ENCODE peak calls at places on chromosomes 11 and 22, in four cellular contexts. S is hepatic stellate cell; U is CD8-positive, alpha-beta memory T cell; M is hypothalamus. G is an unnamed sample.

GRCh38 chr11:117814766-117815261 is 9.7 kb downstream of the FXYD2 start:
- DNase-seq in U (peak), M (no peak), S (no peak), G (no peak)

GRCh38 chr11:113840932-113841664 is 34.3 kb downstream of the USP28 start:
- DNase-seq in M (no peak), S (no peak), U (no peak), G (no peak)

GRCh38 chr11:77196961-77197360 is 68.9 kb downstream of the MYO7A start:
- DNase-seq in S (no peak), M (no peak), U (no peak), G (no peak)

GRCh38 chr22:46581580-46582244 is 38.5 kb upstream of the GRAMD4 start:
- DNase-seq in M (no peak), S (no peak), U (no peak), G (no peak)

GRCh38 chr11:62402226-62402625 is 16.6 kb upstream of the SCGB1A1 start:
- DNase-seq in M (no peak), S (no peak), U (peak), G (peak)

GRCh38 chr11:124829986-124830385 is 29.8 kb upstream of the MSANTD2 start:
- DNase-seq in M (no peak), S (no peak), U (no peak), G (no peak)

GRCh38 chr11:8839957-8840945 is 70.7 kb upstream of the AKIP1 start:
- DNase-seq in M (no peak), S (no peak), U (no peak), G (no peak)

GRCh38 chr22:24813861-24814770 is 8.1 kb downstream of the SGSM1 start:
- DNase-seq in M (no peak), U (no peak), S (no peak), G (no peak)

GRCh38 chr22:44100411-44100810 is 76.3 kb downstream of the PARVB start:
- DNase-seq in S (no peak), U (no peak), M (no peak), G (no peak)

GRCh38 chr11:85893378-85893777 is 38.2 kb downstream of the CCDC83 start:
- DNase-seq in U (no peak), M (no peak), S (no peak), G (no peak)

GRCh38 chr11:76293189-76293631 is 86.9 kb upstream of the WNT11 start:
- DNase-seq in U (no peak), S (no peak), M (no peak), G (no peak)

GRCh38 chr11:10505278-10506012 is 35.5 kb downstream of the RNF141 start:
- DNase-seq in M (no peak), U (no peak), S (no peak), G (no peak)

GRCh38 chr11:66363805-66364535 is 7.6 kb downstream of the SLC29A2 start:
- DNase-seq in U (peak), S (no peak), M (no peak), G (no peak)

GRCh38 chr22:42179616-42180015 is 49.0 kb upstream of the CYP2D6 start:
- DNase-seq in S (peak), U (no peak), M (no peak), G (no peak)

GRCh38 chr22:21698430-21699329 is 32.9 kb downstream of the PPIL2 start:
- DNase-seq in S (peak), U (no peak), M (no peak), G (no peak)

GRCh38 chr11:88886796-88887195 is 179.0 kb downstream of the GRM5 start:
- DNase-seq in U (no peak), S (peak), M (no peak), G (no peak)

GRCh38 chr11:94325681-94326080 is 21.3 kb downstream of the IZUMO1R start:
- DNase-seq in U (peak), M (no peak), S (no peak), G (no peak)

GRCh38 chr22:33271390-33272161 is 213.4 kb upstream of the SYN3 start:
- DNase-seq in S (no peak), U (no peak), M (peak), G (peak)

GRCh38 chr11:16912607-16913006 is 101.6 kb downstream of the PLEKHA7 start:
- DNase-seq in M (no peak), S (no peak), U (no peak), G (no peak)

GRCh38 chr11:29310706-29311342 is 706.0 kb downstream of the KCNA4 start:
- DNase-seq in S (no peak), U (no peak), M (no peak), G (no peak)

GRCh38 chr11:97140885-97141494 is 751.2 kb downstream of the JRKL start:
- DNase-seq in U (no peak), M (no peak), S (no peak), G (no peak)

GRCh38 chr11:107496011-107496410 is 38.4 kb upstream of the CWF19L2 start:
- DNase-seq in M (no peak), U (no peak), S (no peak), G (no peak)

GRCh38 chr11:21806982-21807749 is 385.7 kb upstream of the ANO5 start:
- DNase-seq in M (no peak), S (no peak), U (no peak), G (no peak)

GRCh38 chr11:67648140-67648795 is 2.3 kb downstream of the ACY3 start:
- DNase-seq in M (no peak), U (peak), S (no peak), G (no peak)

GRCh38 chr22:31210830-31211503 is 1.1 kb upstream of the LIMK2 start:
- DNase-seq in S (no peak), M (no peak), U (no peak), G (no peak)

GRCh38 chr11:110529043-110529442 is 99.3 kb downstream of the FDX1 start:
- DNase-seq in M (no peak), U (no peak), S (no peak), G (no peak)

GRCh38 chr11:27976262-27976661 is 131.7 kb downstream of the KIF18A start:
- DNase-seq in M (no peak), S (no peak), U (no peak), G (no peak)

GRCh38 chr11:61129608-61130523 is 27.6 kb downstream of the CD5 start:
- DNase-seq in S (peak), M (no peak), U (peak), G (peak)

GRCh38 chr11:126840975-126841374 is 159.6 kb downstream of the KIRREL3 start:
- DNase-seq in M (no peak), U (no peak), S (no peak), G (no peak)

GRCh38 chr11:80943226-80943625 is 1502.4 kb upstream of the TENM4 start:
- DNase-seq in S (no peak), U (no peak), M (no peak), G (no peak)

GRCh38 chr11:28621648-28622215 is 513.5 kb downstream of the METTL15 start:
- DNase-seq in S (peak), U (no peak), M (no peak), G (peak)

GRCh38 chr11:94563176-94563847 is 3.9 kb upstream of the PIWIL4 start:
- DNase-seq in M (no peak), S (peak), U (no peak), G (no peak)

GRCh38 chr11:122069946-122070345 is 46.1 kb downstream of the BLID start:
- DNase-seq in U (no peak), S (peak), M (peak), G (peak)

GRCh38 chr22:46563381-46564083 is 26.1 kb upstream of the CELSR1 start:
- DNase-seq in S (peak), U (peak), M (no peak), G (peak)

GRCh38 chr11:2247496-2247895 is 22.9 kb downstream of the ASCL2 start:
- DNase-seq in S (no peak), U (no peak), M (no peak), G (no peak)

GRCh38 chr11:17635551-17635938 is 83.8 kb upstream of the MYOD1 start:
- DNase-seq in M (no peak), U (no peak), S (no peak), G (no peak)

G was measured in posterior cingulate gyrus.